ENCODE peak calls at places on chromosomes 2 and 18, in seven cellular contexts. C is suprapubic skin, X is esophagus squamous epithelium, P is endothelial cell of umbilical vein, D is heart left ventricle, M is upper lobe of left lung, N is right lobe of liver. S is an unnamed sample. For H3K4me1, the result is how much of the 10 kb centered on the place peaks cover.

GRCh38 chr18:57915848-57916596 is 112.9 kb upstream of the ATP8B1 start:
- DNase-seq in X (no peak), M (no peak), C (no peak), N (no peak), D (no peak), P (no peak), S (peak)

GRCh38 chr18:27785815-27786537 is 391.0 kb downstream of the CDH2 start:
- DNase-seq in M (peak), P (no peak), C (no peak), N (no peak), D (no peak), X (no peak), S (no peak)

GRCh38 chr2:88074854-88075292 is 7.2 kb downstream of the SMYD1 start:
- DNase-seq in N (no peak), P (no peak), X (no peak), M (no peak), D (no peak), C (no peak), S (no peak)

GRCh38 chr18:456361-456821 is 44.1 kb downstream of the COLEC12 start:
- DNase-seq in X (no peak), M (peak), C (no peak), P (no peak), D (peak), N (no peak), S (no peak)

GRCh38 chr2:102839668-102840388 is 78.0 kb downstream of the TMEM182 start:
- DNase-seq in N (no peak), C (no peak), P (peak), M (no peak), D (no peak), X (no peak), S (peak)

GRCh38 chr2:185967335-185967734 is 228.7 kb downstream of the FSIP2 start:
- DNase-seq in X (no peak), D (no peak), N (no peak), C (no peak), P (no peak), M (no peak), S (no peak)

GRCh38 chr2:132977812-132978529 is 308.0 kb upstream of the LYPD1 start:
- DNase-seq in D (no peak), C (no peak), X (no peak), N (no peak), P (peak), M (no peak), S (no peak)

GRCh38 chr2:17311104-17311619 is 207.1 kb downstream of the RAD51AP2 start:
- DNase-seq in N (no peak), D (no peak), C (no peak), P (no peak), M (no peak), X (no peak), S (no peak)

GRCh38 chr2:176419591-176420071 is 150.4 kb downstream of the MTX2 start:
- DNase-seq in M (no peak), P (peak), C (no peak), X (no peak), N (no peak), D (no peak), S (no peak)

GRCh38 chr18:13280066-13280795 is 61.7 kb downstream of the LDLRAD4 start:
- DNase-seq in X (no peak), D (peak), C (no peak), N (no peak), P (no peak), M (no peak), S (no peak)

GRCh38 chr2:121530210-121530562 is 494 bp upstream of the RNU4ATAC start:
- DNase-seq in X (peak), P (peak), M (peak), N (peak), C (peak), D (peak), S (peak)

GRCh38 chr2:97731274-97732050 is 18.1 kb downstream of the ZAP70 start:
- DNase-seq in M (peak), C (no peak), P (no peak), X (no peak), D (no peak), N (no peak), S (no peak)

GRCh38 chr2:77127345-77127744 is 394.8 kb downstream of the LRRTM4 start:
- DNase-seq in X (no peak), N (no peak), P (no peak), D (no peak), M (no peak), C (no peak), S (no peak)

GRCh38 chr2:111666160-111666559 is 217.8 kb downstream of the ANAPC1 start:
- DNase-seq in P (no peak), N (no peak), D (no peak), C (no peak), M (no peak), X (no peak), S (no peak)

GRCh38 chr2:7269993-7270392 is 352.8 kb downstream of the RNF144A start:
- DNase-seq in N (no peak), X (no peak), C (no peak), D (no peak), P (no peak), M (no peak), S (no peak)

GRCh38 chr2:13050764-13051163 is 334.0 kb downstream of the TRIB2 start:
- DNase-seq in X (no peak), M (no peak), N (no peak), D (no peak), C (no peak), P (no peak), S (no peak)

DNA sequence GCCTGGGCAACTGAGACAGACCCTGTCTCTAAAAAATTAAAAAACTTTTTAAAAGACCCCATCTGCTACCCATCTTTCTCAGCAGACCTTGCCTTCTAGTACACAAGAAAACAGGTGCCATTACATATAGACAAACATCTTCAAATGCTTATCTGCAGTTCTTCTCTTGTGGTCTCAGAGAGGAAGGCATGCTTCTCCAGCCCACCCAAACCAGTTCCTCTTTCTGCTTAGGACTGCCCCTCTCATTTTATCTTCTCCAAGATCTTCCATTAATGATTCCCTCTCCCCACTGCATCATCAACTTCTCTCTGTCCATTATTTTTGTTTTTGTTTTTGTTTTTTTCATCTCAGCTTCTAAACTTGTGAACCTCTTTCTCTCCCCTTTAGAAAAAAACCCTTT is 3.9 kb upstream of the CD302 start:
- DNase-seq in P (no peak), X (no peak), D (no peak), N (no peak), C (no peak), M (no peak), S (no peak)
- TF ChIP-seq POLR2A in P (no peak), X (no peak), D (no peak), N (no peak), C (no peak), M (no peak), S (no peak)

GRCh38 chr2:239201884-239202283 is 198.9 kb downstream of the HDAC4 start:
- DNase-seq in D (no peak), C (no peak), X (no peak), M (no peak), P (no peak), N (no peak), S (no peak)
- H3K4me1 ChIP-seq in D (under half), C (under half), X (under half), M (under half), P (under half), N (under half), S (under half)

GRCh38 chr2:174340400-174341300 is 5.9 kb downstream of the SP9 start:
- DNase-seq in N (no peak), M (no peak), D (no peak), C (peak), X (no peak), P (no peak), S (no peak)
- TF ChIP-seq POLR2A in N (no peak), M (no peak), D (no peak), C (no peak), X (no peak), P (no peak), S (no peak)

GRCh38 chr18:21100678-21101077 is 10.9 kb downstream of the ROCK1 start:
- DNase-seq in N (no peak), P (no peak), X (no peak), C (no peak), D (no peak), M (no peak), S (no peak)

GRCh38 chr18:21096760-21097159 is 14.9 kb downstream of the ROCK1 start:
- DNase-seq in X (no peak), D (no peak), M (no peak), N (no peak), P (no peak), C (no peak), S (no peak)

GRCh38 chr18:21100141-21100540 is 11.5 kb downstream of the ROCK1 start:
- DNase-seq in D (no peak), X (no peak), N (no peak), C (no peak), M (no peak), P (peak), S (no peak)

GRCh38 chr18:21101172-21101571 is 10.4 kb downstream of the ROCK1 start:
- DNase-seq in C (no peak), X (no peak), M (no peak), D (no peak), N (no peak), P (no peak), S (no peak)

DNA sequence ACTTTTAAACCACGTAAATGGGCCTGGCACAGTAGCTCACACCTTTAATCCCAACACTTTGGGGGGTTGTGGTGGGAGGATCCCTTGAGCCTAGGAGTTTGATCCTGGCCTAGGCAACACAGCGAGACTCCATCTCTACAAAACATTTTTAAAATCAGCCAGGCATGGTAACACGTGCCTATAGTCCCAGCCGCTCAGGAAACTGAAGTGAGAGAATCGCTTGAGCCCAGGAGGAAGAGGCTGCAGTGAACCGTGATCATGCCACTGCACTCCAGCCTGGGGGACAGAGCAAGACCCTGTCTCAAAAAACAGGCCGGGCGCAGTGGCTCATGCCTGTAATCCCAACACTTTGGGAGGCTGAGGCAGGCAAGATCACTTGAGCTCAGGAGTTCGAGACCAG is 12.2 kb downstream of the ROCK1 start:
- DNase-seq in P (no peak), C (no peak), X (no peak), M (no peak), D (no peak), N (no peak), S (no peak)
- H3K4me1 ChIP-seq in P (under half), C (under half), X (under half), M (under half), D (under half), N (under half), S (under half)

DNA sequence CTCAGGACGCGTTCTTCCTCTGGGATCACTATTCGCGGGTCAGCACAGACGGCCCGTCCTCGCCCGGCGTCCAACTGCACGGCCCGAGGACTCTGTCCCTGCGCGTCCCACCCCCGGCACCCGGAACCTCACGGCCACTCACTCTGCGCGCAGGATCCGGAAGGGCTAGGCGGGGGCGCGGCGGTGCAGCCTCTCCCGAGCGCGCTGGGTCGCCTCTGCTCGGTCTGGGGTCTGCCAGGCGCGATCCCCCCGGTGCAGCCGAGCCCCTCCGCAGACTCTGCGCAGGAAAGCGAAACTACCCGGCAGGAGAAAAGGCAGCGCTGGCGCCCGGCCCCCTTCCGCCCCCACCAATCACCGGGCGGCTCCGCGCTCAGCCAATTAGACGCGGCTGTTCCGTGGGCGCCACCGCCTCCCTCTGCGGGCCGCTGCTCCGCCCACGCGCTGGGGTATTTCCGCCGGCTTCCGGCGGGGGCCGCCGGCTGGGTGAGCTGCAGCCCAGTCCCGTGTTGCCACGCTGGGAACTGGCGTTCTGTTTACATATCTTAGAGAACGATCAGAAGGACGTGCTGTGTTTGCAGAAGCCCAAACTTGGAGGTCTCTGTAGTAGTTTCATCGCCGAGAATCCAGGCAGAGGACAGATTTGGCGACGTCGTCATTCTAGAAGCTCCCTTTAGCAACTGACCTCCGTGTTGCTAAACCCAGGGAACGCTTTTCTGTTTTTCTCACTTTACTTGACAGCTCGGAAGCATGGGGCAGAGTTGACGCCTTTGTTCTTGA is at the start of gene STAT1:
- DNase-seq in N (peak), X (peak), D (peak), M (peak), P (peak), C (peak), S (peak)
- TF ChIP-seq POLR2A in N (peak), X (peak), D (peak), M (no peak), P (peak), C (peak), S (peak)

GRCh38 chr18:59706499-59706898 is 9.3 kb upstream of the CCBE1 start:
- DNase-seq in X (no peak), P (no peak), M (no peak), D (no peak), C (no peak), N (no peak), S (no peak)

GRCh38 chr18:59708988-59709387 is 11.8 kb upstream of the CCBE1 start:
- DNase-seq in N (no peak), M (no peak), D (no peak), C (no peak), X (no peak), P (no peak), S (no peak)

GRCh38 chr18:59707306-59707705 is 10.1 kb upstream of the CCBE1 start:
- DNase-seq in D (no peak), P (no peak), C (no peak), X (no peak), N (no peak), M (no peak), S (no peak)

GRCh38 chr18:59704146-59704545 is 6.9 kb upstream of the CCBE1 start:
- DNase-seq in C (no peak), D (no peak), N (no peak), P (no peak), M (no peak), X (no peak), S (no peak)

DNA sequence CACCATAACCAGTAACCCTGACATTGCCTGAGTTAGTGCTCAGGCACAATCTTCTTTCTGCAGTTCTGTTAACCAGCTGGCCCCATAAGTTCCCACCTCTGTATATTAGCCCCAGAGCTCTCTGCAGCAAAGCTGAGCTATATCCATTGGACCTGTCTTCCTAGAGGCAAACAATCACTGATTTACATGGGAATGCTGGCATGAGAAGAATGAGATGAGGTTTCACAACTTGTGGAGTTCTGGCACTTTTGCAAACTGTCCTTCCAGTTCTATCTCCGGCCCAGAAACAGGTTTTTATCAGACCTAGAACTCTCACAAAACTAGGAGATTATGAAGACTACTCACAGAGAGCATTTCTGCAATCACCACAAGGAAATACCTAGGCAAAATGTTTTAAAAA is 7.9 kb upstream of the CCBE1 start:
- DNase-seq in D (no peak), N (no peak), C (no peak), P (no peak), X (no peak), M (no peak), S (no peak)
- H3K4me1 ChIP-seq in D (under half), N (under half), C (under half), P (under half), X (under half), M (under half), S (under half)

DNA sequence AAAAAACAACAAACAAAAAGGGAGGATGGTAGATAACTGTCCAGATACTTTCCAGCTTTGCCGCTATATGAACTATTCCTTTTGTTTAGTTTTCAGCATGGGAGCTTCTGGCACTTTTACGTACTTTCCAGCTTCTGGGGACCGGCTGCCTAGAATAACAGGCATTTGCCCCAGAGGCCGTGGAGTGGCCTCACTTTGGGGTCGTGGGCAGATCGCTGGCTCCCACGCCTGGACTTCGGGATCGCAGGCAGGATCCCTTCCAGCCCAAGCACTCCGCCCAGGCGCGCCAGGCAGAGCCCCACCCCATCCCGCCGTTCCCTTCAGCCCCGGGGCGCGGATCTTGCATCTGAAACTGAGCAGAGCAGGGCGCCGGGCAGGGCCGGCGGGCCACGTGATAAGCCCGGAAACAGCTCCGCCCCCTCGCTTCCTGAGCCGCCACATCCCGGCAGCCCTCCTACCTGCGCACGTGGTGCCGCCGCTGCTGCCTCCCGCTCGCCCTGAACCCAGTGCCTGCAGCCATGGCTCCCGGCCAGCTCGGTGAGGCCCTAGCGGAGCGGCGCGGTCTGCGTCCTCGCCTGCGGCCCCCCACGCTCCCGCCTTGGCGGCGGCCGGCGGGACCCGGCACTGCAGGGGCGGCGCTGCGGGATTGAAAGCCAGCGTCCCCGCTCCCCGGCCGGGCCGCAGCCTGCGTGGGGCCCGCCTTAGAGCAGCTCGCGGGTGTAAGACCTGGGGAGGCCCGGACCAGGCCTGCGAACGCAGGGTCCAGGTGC is at the start of gene ATIC:
- DNase-seq in C (peak), D (peak), M (peak), P (peak), N (peak), X (peak), S (peak)
- TF ChIP-seq POLR2A in C (no peak), D (peak), M (no peak), P (peak), N (peak), X (peak), S (peak)

DNA sequence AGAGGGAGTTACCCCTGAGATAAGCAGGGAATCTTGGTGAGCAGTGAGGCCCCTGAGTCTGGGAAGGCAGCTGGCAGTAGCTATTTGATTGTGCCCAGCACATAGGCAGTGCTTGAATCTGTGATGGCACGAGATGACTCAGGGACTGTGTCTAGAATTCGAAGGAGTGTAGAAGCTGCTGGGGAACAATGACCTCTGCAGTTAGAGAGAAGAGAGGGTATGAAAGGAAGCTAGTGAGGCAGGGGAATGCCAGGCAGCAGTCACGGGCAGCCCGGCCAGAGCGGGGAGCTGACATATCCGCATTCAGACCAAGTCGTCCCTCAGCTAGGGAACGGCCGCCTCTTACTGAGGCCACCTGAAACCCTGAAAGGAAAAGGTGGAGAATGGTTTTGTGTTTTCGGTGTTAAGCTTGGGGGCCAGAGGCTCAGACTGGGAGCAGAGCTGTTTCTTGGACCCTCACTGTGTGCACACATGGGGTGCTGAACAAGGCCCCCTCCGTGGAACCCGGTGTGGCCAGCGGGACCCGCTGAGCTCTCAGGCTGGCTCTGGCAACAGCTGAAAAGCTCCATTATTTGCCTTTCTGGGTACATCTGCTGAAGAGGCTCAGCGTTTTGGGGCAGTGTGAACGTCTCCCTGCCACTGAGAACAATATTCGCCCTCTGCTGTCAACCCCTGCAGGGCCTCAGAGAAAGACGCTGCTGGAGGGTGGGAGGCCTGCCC is 32.9 kb downstream of the ARHGEF4 start:
- DNase-seq in M (peak), N (no peak), D (no peak), P (no peak), X (no peak), C (peak), S (no peak)
- H3K4me1 ChIP-seq in M (under half), N (under half), D (under half), P (under half), X (half or more), C (under half), S (under half)